ENCODE peak calls at places on chromosomes 1 and 21, in seven cellular contexts. W is upper lobe of right lung, N is right lobe of liver, D is RWPE1, R is adrenal gland, V is neuronal stem cell, K is ascending aorta. U is an unnamed sample.
A peak's percentile ranks its signal among the peaks of the same experiment; 100 is the strongest.

GRCh38 chr1:23913212-23913880 is at the start of gene CNR2:
- DNase-seq in W (no peak), N (no peak), D (no peak), R (no peak), V (no peak), K (no peak), U (no peak)

GRCh38 chr1:17952506-17952905 is 155.1 kb upstream of the IGSF21 start:
- DNase-seq in W (no peak), N (no peak), D (no peak), R (no peak), V (no peak), K (no peak), U (no peak)

GRCh38 chr1:234845097-234845660 is 235.2 kb upstream of the IRF2BP2 start:
- DNase-seq in W (no peak), N (no peak), D (no peak), R (no peak), V (no peak), K (no peak), U (no peak)

GRCh38 chr1:44628962-44629756 is 45.1 kb downstream of the TMEM53 start:
- DNase-seq in W (no peak), N (no peak), D (no peak), R (no peak), V (no peak), K (no peak), U (no peak)

GRCh38 chr1:46011121-46011695 is 121.2 kb downstream of the PIK3R3 start:
- DNase-seq in W (no peak), N (no peak), D (no peak), R (no peak), V (no peak), K (no peak), U (no peak)

GRCh38 chr21:38661296-38662223 is 144.2 kb upstream of the ETS2 start:
- DNase-seq in W (peak; percentile 68), N (no peak), D (no peak), R (peak; percentile 55), V (no peak), K (no peak), U (no peak)

GRCh38 chr1:70517444-70517843 is 106.4 kb downstream of the CTH start:
- DNase-seq in W (no peak), N (no peak), D (no peak), R (no peak), V (no peak), K (no peak), U (no peak)

GRCh38 chr21:45830720-45831366 is 150.7 kb upstream of the COL6A1 start:
- DNase-seq in W (no peak), N (no peak), D (no peak), R (no peak), V (no peak), K (no peak), U (no peak)

GRCh38 chr21:26236281-26236680 is 65.7 kb upstream of the APP start:
- DNase-seq in W (no peak), N (no peak), D (no peak), R (no peak), V (no peak), K (no peak), U (no peak)

GRCh38 chr1:41122851-41123518 is 101.5 kb upstream of the SLFNL1 start:
- DNase-seq in W (no peak), N (no peak), D (peak; percentile 73), R (no peak), V (no peak), K (no peak), U (no peak)

GRCh38 chr1:212221801-212222200 is 63.4 kb upstream of the PPP2R5A start:
- DNase-seq in W (no peak), N (no peak), D (no peak), R (no peak), V (no peak), K (no peak), U (no peak)

GRCh38 chr1:45395051-45395450 is 54.8 kb upstream of the MUTYH start:
- DNase-seq in W (no peak), N (no peak), D (no peak), R (no peak), V (no peak), K (no peak), U (no peak)

GRCh38 chr1:168585191-168585590 is 8.8 kb downstream of the XCL1 start:
- DNase-seq in W (no peak), N (no peak), D (peak; percentile 21), R (no peak), V (no peak), K (no peak), U (no peak)

GRCh38 chr1:10697621-10698160 is 98.8 kb downstream of the CASZ1 start:
- DNase-seq in W (no peak), N (no peak), D (no peak), R (no peak), V (no peak), K (no peak), U (no peak)

GRCh38 chr1:237115035-237115434 is 73.1 kb downstream of the RYR2 start:
- DNase-seq in W (no peak), N (no peak), D (no peak), R (no peak), V (no peak), K (no peak), U (no peak)

GRCh38 chr1:54571326-54571725 is 23.3 kb downstream of the ACOT11 start:
- DNase-seq in W (no peak), N (no peak), D (no peak), R (no peak), V (no peak), K (no peak), U (no peak)

GRCh38 chr1:44366576-44366975 is 11.5 kb upstream of the ERI3 start:
- DNase-seq in W (no peak), N (no peak), D (no peak), R (no peak), V (no peak), K (no peak), U (no peak)

GRCh38 chr1:62621907-62622306 is 24.6 kb downstream of the ANGPTL3 start:
- DNase-seq in W (peak; percentile 57), N (peak; percentile 87), D (peak; percentile 30), R (peak; percentile 63), V (no peak), K (no peak), U (no peak)

GRCh38 chr1:47725000-47725731 is 272.0 kb downstream of the TRABD2B start:
- DNase-seq in W (no peak), N (no peak), D (no peak), R (no peak), V (no peak), K (no peak), U (no peak)

GRCh38 chr1:112626887-112627286 is 7.3 kb downstream of the CAPZA1 start:
- DNase-seq in W (no peak), N (no peak), D (no peak), R (no peak), V (no peak), K (no peak), U (no peak)

GRCh38 chr21:14244911-14245310 is 29.0 kb downstream of the RBM11 start:
- DNase-seq in W (no peak), N (no peak), D (no peak), R (no peak), V (no peak), K (no peak), U (no peak)

GRCh38 chr21:35925497-35925896 is 134.8 kb downstream of the SETD4 start:
- DNase-seq in W (no peak), N (no peak), D (peak; percentile 16), R (peak; percentile 78), V (no peak), K (no peak), U (no peak)

GRCh38 chr21:21156919-21157318 is 158.7 kb downstream of the NCAM2 start:
- DNase-seq in W (no peak), N (no peak), D (no peak), R (no peak), V (no peak), K (no peak), U (no peak)

GRCh38 chr1:198211696-198212095 is 54.9 kb downstream of the NEK7 start:
- DNase-seq in W (no peak), N (no peak), D (no peak), R (no peak), V (no peak), K (no peak), U (no peak)

GRCh38 chr1:193448682-193449461 is 262.5 kb upstream of the B3GALT2 start:
- DNase-seq in W (no peak), N (no peak), D (no peak), R (no peak), V (no peak), K (no peak), U (no peak)

DNA sequence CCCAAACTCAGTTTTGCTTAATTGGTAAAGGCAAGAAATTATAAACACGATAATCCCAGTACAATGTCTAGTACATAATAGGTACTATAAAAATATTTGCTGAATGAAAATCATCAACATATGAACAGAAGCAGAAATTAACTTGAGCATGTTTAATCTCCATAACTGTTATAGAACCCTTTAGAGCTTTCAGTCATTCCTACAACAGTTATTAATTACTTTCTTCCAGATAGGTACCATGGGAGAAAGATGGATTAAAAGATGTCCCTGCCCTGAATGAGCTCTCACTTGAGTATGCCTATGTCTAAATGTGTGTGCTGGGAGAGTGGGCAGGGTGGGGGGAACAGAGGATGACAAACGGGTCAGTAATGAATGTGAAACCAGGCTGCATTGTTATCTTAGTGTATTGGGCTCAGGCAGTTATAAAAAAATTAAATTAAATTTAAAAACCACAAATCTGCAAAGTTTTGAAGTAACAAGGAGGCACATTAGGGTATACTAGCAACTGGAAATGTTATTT is 2.4 kb downstream of the EPS15 start:
- DNase-seq in W (no peak), N (no peak), D (no peak), R (no peak), V (no peak), K (no peak), U (no peak)
- H3K27ac ChIP-seq in W (peak overlapping the region; percentile 88), N (peak overlapping the region; percentile 59), D (no peak overlapping the region), R (peak overlapping the region; percentile 98), V (no peak overlapping the region), K (peak overlapping the region; percentile 7), U (peak overlapping the region; percentile 91)

DNA sequence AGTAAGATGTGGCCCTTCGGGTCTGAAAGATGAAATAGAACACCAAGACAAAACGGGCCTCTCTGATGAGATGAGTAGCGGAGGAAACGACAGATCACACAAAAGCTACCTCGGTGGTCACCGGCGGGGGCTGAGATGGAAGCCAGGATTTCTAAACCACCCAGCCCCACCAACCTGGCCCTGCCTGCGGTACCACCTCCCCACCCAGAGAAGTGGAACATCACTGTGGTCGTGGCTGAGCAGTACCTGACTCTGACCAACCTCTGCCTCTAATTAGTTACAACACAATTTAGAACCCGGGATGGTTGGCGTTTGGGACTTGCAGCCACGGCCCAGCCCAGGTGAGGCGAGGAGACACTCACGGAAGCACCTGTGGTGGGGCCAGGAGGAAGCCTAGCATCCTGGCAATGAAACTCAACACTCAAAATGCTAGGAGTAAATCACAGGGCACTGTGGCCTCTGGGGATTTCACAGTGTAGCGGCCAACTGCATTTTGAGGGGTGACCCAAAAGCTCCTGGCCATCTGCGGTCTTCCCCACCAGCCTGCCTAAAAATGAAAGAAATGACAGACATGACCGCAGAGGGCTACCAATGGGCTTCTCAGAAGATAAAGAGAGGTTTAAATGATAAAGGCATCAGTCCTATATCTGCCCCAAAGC is 73.4 kb downstream of the ITPKB start:
- DNase-seq in W (no peak), N (no peak), D (no peak), R (no peak), V (no peak), K (no peak), U (no peak)
- H3K27ac ChIP-seq in W (no peak overlapping the region), N (peak overlapping the region; percentile 69), D (no peak overlapping the region), R (peak overlapping the region; percentile 86), V (no peak overlapping the region), K (peak overlapping the region; percentile 91), U (peak overlapping the region; percentile 84)

GRCh38 chr1:162391790-162392563 is 10.4 kb downstream of the C1orf226 start:
- DNase-seq in W (no peak), N (peak; percentile 50), D (no peak), R (peak; percentile 72), V (peak; percentile 44), K (no peak), U (no peak)
- H3K27ac ChIP-seq in W (no peak overlapping the region), N (no peak overlapping the region), D (no peak overlapping the region), R (no peak overlapping the region), V (peak overlapping the region; percentile 28), K (no peak overlapping the region), U (no peak overlapping the region)

GRCh38 chr1:245085508-245086095 is 69.2 kb upstream of the KIF26B start:
- DNase-seq in W (no peak), N (no peak), D (peak; percentile 68), R (no peak), V (no peak), K (no peak), U (no peak)
- H3K27ac ChIP-seq in W (no peak overlapping the region), N (no peak overlapping the region), D (peak overlapping the region; percentile 58), R (no peak overlapping the region), V (no peak overlapping the region), K (no peak overlapping the region), U (no peak overlapping the region)